ENCODE peak calls at places on chromosomes 5 and 9, in eight cellular contexts. T is pancreas, K is aorta, Y is transverse colon, G is mesendoderm, Q is stomach, N is A549, S is colonic mucosa. I is an unnamed sample. For H3K4me1, the result is how much of the 10 kb centered on the place peaks cover.

GRCh38 chr9:4237748-4238511 is 61.9 kb downstream of the GLIS3 start:
- DNase-seq in Q (no peak), G (peak), T (no peak), S (no peak), N (no peak), K (no peak), Y (no peak), I (no peak)

GRCh38 chr5:9059920-9060691 is 485.8 kb downstream of the SEMA5A start:
- DNase-seq in G (peak), S (no peak), Y (no peak), N (no peak), T (no peak), Q (no peak), K (peak), I (peak)

GRCh38 chr5:104512063-104512798 is 949.6 kb upstream of the NUDT12 start:
- DNase-seq in Q (no peak), Y (no peak), K (no peak), T (no peak), G (no peak), S (no peak), N (no peak), I (no peak)

GRCh38 chr5:9468070-9468388 is 77.8 kb downstream of the SEMA5A start:
- DNase-seq in Q (no peak), G (peak), K (peak), S (peak), Y (no peak), T (no peak), N (no peak), I (peak)

GRCh38 chr9:69272212-69272611 is 52.8 kb upstream of the ENTREP1 start:
- DNase-seq in G (no peak), N (no peak), Y (no peak), Q (no peak), S (no peak), T (no peak), K (no peak), I (no peak)

GRCh38 chr9:81609782-81610738 is 79.3 kb downstream of the TLE1 start:
- DNase-seq in T (no peak), S (no peak), Q (no peak), Y (no peak), K (no peak), N (no peak), G (peak), I (no peak)

GRCh38 chr9:114643001-114643400 is 14.6 kb downstream of the TEX53 start:
- DNase-seq in Q (no peak), G (no peak), N (no peak), S (no peak), T (no peak), Y (no peak), K (no peak), I (no peak)

GRCh38 chr5:179166171-179166885 is 106.2 kb downstream of the ZNF354C start:
- DNase-seq in Y (no peak), S (no peak), Q (no peak), T (no peak), N (no peak), K (no peak), G (no peak), I (no peak)

GRCh38 chr5:119397518-119398380 is 41.9 kb downstream of the TNFAIP8 start:
- DNase-seq in Q (no peak), N (peak), T (no peak), G (no peak), S (no peak), Y (no peak), K (no peak), I (no peak)

GRCh38 chr5:173941758-173942401 is 47.1 kb upstream of the C5orf47 start:
- DNase-seq in Q (no peak), N (peak), S (no peak), Y (no peak), K (no peak), T (no peak), G (no peak), I (no peak)

GRCh38 chr5:159022178-159022556 is 77.5 kb downstream of the EBF1 start:
- DNase-seq in Q (no peak), S (peak), N (no peak), T (peak), K (peak), G (no peak), Y (no peak), I (peak)

GRCh38 chr9:130433168-130433946 is 11.4 kb upstream of the ASS1 start:
- DNase-seq in Y (no peak), Q (no peak), G (peak), T (peak), S (no peak), N (peak), K (no peak), I (peak)

GRCh38 chr9:7300484-7300883 is 499.1 kb downstream of the DMAC1 start:
- DNase-seq in N (no peak), T (no peak), K (no peak), G (no peak), S (no peak), Q (no peak), Y (no peak), I (no peak)
- H3K4me1 ChIP-seq in N (under half), T (under half), K (under half), G (under half), S (under half), Q (under half), Y (under half), I (under half)

GRCh38 chr9:134436356-134436717 is 110.1 kb downstream of the RXRA start:
- DNase-seq in S (no peak), T (no peak), Q (no peak), K (no peak), N (no peak), Y (no peak), G (no peak), I (no peak)

GRCh38 chr9:134436926-134437325 is 110.7 kb downstream of the RXRA start:
- DNase-seq in Y (no peak), S (no peak), K (no peak), G (no peak), N (no peak), T (no peak), Q (no peak), I (no peak)

GRCh38 chr9:134438204-134438788 is 112.0 kb downstream of the RXRA start:
- DNase-seq in N (no peak), G (peak), K (no peak), T (no peak), Y (no peak), Q (peak), S (no peak), I (no peak)

GRCh38 chr9:134439368-134439784 is 113.1 kb downstream of the RXRA start:
- DNase-seq in T (no peak), Y (no peak), Q (no peak), G (no peak), S (no peak), K (no peak), N (no peak), I (no peak)

GRCh38 chr9:134437417-134438203 is 111.4 kb downstream of the RXRA start:
- DNase-seq in Y (no peak), K (no peak), T (no peak), N (no peak), Q (peak), S (no peak), G (no peak), I (no peak)
- H3K4me1 ChIP-seq in Y (under half), K (under half), T (under half), N (under half), Q (half or more), S (under half), G (under half), I (under half)

GRCh38 chr5:150172147-150172546 is 5.6 kb downstream of the CDX1 start:
- DNase-seq in K (no peak), N (no peak), S (peak), Y (no peak), Q (no peak), T (no peak), G (no peak), I (no peak)
- H3K4me1 ChIP-seq in K (under half), N (under half), S (under half), Y (under half), Q (under half), T (under half), G (under half), I (under half)

DNA sequence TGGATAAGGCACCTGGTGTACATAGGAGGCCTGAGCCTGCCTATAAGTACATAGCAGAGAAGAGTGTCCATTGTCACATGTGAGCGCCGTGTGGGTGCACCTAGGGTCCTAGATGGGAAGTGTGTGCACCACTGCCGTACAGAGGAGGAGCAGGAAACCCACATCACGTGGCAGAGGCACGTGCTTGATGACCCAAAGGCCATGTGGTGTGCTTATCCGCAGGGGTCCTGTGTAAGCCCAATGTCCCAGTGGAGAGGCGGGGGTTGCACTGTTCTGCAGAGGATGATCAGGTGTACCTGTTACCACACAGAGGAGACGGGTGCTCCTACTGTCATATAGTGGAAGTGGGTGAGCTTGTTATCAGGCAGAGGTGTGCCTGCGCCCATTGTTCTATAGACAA is 354.1 kb upstream of the IRX2 start:
- DNase-seq in N (no peak), Q (no peak), Y (no peak), G (no peak), K (no peak), T (no peak), S (no peak), I (no peak)
- H3K4me1 ChIP-seq in N (under half), Q (under half), Y (under half), G (under half), K (under half), T (under half), S (under half), I (under half)

DNA sequence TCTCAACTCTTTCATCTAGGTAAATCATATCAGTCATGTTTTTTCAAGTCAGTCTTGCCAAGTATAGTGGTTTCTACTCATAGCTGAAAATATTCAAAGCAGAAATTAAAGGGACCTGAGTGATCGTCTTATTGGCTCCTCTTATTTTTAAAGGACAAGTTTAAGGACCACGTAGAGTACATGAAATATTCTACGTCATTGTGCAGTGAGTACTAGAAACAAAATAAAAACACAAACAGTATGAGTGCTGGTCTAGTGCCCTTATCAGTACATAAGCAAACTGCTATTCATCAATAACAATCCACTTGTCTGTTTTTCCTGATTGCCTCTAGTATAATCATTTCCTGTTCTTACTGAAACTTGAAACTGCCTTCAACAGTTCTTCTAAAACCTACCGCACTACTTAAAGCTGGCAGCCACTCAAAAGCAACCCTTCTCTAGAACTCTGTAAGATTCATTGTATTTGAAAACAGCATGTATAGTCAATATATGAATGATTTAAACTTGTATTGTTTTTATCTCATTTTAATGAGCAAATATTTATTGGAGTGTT is 853.7 kb downstream of the TAF11L14 start:
- DNase-seq in Q (no peak), N (no peak), K (no peak), T (no peak), S (no peak), G (no peak), Y (no peak), I (no peak)
- H3K4me1 ChIP-seq in Q (under half), N (under half), K (under half), T (under half), S (under half), G (under half), Y (under half), I (under half)